ENCODE peak calls at places on chromosomes 12 and 14, in eight cellular contexts. R, O, G, X, L, H, V and J are unnamed samples.
A peak's percentile ranks its signal among the peaks of the same experiment; 100 is the strongest.

GRCh38 chr12:25926536-25926935 is 31.9 kb upstream of the RASSF8 start:
- DNase-seq in R (no peak), O (no peak), G (no peak), X (no peak), L (no peak), H (no peak), V (no peak), J (no peak)

GRCh38 chr14:100383727-100384158 is 60.6 kb downstream of the SLC25A47 start:
- DNase-seq in R (peak; percentile 90), O (peak; percentile 71), G (peak; percentile 84), X (peak; percentile 72), L (peak; percentile 53), H (no peak), V (peak; percentile 78), J (no peak)

GRCh38 chr12:48194780-48195179 is 8.3 kb downstream of the OR10AD1 start:
- DNase-seq in R (no peak), O (no peak), G (no peak), X (no peak), L (no peak), H (peak; percentile 28), V (no peak), J (no peak)

GRCh38 chr12:113348849-113349536 is 9.4 kb upstream of the PLBD2 start:
- DNase-seq in R (no peak), O (no peak), G (no peak), X (no peak), L (no peak), H (no peak), V (no peak), J (no peak)

GRCh38 chr12:22733756-22734155 is 108.8 kb downstream of the ETNK1 start:
- DNase-seq in R (no peak), O (no peak), G (no peak), X (no peak), L (no peak), H (peak; percentile 8), V (no peak), J (no peak)

GRCh38 chr14:51369814-51370213 is 129.8 kb downstream of the TMX1 start:
- DNase-seq in R (no peak), O (no peak), G (no peak), X (no peak), L (no peak), H (no peak), V (no peak), J (no peak)

GRCh38 chr14:68607081-68607851 is 185.6 kb downstream of the ZFP36L1 start:
- DNase-seq in R (no peak), O (peak; percentile 54), G (peak; percentile 86), X (no peak), L (no peak), H (no peak), V (peak; percentile 67), J (no peak)

GRCh38 chr12:55957106-55957859 is 8.6 kb downstream of the PMEL start:
- DNase-seq in R (no peak), O (no peak), G (no peak), X (no peak), L (no peak), H (no peak), V (peak; percentile 79), J (peak; percentile 44)

GRCh38 chr12:48940181-48940580 is 14.9 kb upstream of the FKBP11 start:
- DNase-seq in R (no peak), O (no peak), G (no peak), X (no peak), L (no peak), H (no peak), V (no peak), J (no peak)

GRCh38 chr12:107670999-107671643 is 14.5 kb upstream of the PWP1 start:
- DNase-seq in R (no peak), O (no peak), G (peak; percentile 26), X (no peak), L (no peak), H (no peak), V (peak; percentile 32), J (no peak)

GRCh38 chr14:92717571-92718042 is 30.8 kb downstream of the LGMN start:
- DNase-seq in R (no peak), O (no peak), G (no peak), X (no peak), L (no peak), H (peak; percentile 37), V (no peak), J (no peak)

GRCh38 chr12:95116773-95117172 is 43.4 kb upstream of the NR2C1 start:
- DNase-seq in R (no peak), O (no peak), G (peak; percentile 13), X (no peak), L (no peak), H (no peak), V (no peak), J (peak; percentile 99)

GRCh38 chr14:29814153-29815057 is 113.2 kb downstream of the PRKD1 start:
- DNase-seq in R (no peak), O (peak; percentile 78), G (no peak), X (no peak), L (peak; percentile 69), H (peak; percentile 57), V (no peak), J (no peak)

GRCh38 chr14:104965561-104966231 is 12.5 kb downstream of the AHNAK2 start:
- DNase-seq in R (peak; percentile 73), O (peak; percentile 21), G (no peak), X (peak; percentile 45), L (peak; percentile 7), H (no peak), V (no peak), J (no peak)

GRCh38 chr14:93728651-93729016 is 59.7 kb downstream of the PRIMA1 start:
- DNase-seq in R (no peak), O (no peak), G (no peak), X (no peak), L (no peak), H (no peak), V (no peak), J (no peak)
- H3K27me3 ChIP-seq in R (peaks cover 47% of the 10 kb centered on the region), O (no peaks in the 10 kb centered on the region), G (no peaks in the 10 kb centered on the region), X (no peaks in the 10 kb centered on the region), L (no peaks in the 10 kb centered on the region), H (peaks cover 2% of the 10 kb centered on the region), V (no peaks in the 10 kb centered on the region), J (no peaks in the 10 kb centered on the region)

DNA sequence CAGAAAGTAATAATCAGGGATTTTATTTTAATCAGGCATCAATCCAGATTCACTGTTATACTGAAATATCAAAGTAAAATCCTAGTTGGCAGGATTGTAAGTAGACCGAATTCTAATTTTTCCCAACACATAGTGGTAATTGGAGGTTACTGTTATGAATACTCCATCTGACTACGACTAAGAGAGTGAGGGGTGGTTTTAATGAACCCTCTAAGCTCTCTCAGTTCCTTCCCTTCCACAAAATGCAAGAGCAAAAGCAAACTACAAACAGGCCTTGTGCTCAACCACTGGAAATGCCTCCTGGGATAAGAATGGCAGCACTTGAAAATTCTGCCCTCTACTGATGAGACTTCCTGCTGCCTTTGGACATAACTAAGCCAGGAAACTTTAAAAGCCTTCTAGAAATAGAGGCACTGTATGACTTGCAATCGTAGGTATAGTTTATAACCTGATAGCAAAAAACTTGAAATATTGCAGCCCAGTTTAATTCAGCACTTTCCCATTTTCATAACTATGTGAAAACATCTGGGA is 184.8 kb downstream of the SLC16A7 start:
- DNase-seq in R (no peak), O (no peak), G (peak; percentile 21), X (no peak), L (no peak), H (peak; percentile 13), V (no peak), J (peak; percentile 3)
- TF ChIP-seq CTCF in R (no peak), O (no peak), G (peak; percentile 34), X (no peak), L (peak; percentile 30), H (peak; percentile 10), V (no peak), J (peak; percentile 62)

DNA sequence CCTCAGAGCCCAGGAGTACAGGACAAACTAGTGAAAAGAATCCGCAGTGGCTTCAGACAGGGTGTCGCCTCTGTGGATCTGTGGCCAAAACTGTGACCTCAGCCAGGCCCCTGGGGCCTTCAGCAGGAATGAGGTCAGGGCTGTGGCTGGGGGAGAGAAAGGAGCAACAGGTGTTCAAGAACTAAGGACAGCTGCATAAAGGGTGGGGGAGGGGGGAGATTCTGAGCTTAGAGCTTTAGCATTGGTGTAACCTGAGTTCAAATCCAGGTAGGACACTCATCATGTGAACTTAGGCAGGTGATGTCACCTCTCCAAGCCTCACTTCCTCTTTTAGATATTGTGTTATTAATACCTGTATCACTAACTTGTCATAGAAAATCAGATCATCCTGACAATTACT is 40.9 kb upstream of the CORO1C start:
- DNase-seq in R (peak; percentile 22), O (peak; percentile 64), G (no peak), X (peak; percentile 81), L (peak; percentile 29), H (no peak), V (no peak), J (no peak)
- H3K4me1 ChIP-seq in R (peaks cover 13% of the 10 kb centered on the region), O (peaks cover 39% of the 10 kb centered on the region), G (no peaks in the 10 kb centered on the region), X (peaks cover 31% of the 10 kb centered on the region), L (peaks cover 43% of the 10 kb centered on the region), H (peaks cover 7% of the 10 kb centered on the region), V (no peaks in the 10 kb centered on the region), J (peaks cover 8% of the 10 kb centered on the region)

DNA sequence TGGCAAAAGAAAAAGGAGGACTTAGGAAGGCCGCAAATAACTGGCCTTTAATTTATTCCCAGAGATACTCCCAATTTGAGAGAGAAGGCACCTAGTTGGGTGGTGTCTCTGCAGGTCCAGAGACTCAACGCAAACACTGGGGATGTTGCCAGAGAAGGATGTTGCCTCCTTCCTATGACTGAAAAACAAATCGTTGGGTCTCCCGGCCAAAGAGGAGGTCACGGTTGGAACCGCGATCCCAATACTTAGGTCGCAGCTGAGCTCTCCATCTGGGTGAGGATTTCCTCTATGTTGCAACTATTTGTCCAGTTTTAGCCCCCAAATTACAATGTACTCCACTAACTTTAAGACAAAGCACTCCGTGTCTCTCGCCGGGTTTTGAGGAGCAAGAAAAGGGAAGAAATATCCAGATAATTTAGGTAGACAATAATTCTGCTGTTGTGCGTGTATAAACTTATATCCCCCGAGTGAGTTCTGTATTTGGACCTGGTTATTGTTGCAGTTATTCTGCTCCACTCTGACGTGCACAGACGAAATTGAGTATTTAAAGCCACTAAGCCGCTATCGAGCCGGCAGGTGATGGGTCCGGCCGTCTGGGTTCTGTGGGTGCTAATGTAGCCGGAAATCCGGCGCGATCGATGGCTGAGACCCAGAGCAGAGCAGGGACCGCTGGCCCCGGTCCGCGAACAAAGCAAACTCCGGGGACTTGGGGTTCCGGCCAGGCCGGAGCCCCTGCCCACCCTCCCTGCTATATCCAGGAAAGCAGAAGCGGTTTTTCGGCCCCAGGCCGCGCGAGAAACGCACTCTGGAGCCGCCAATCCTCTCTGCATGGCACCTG is 5.7 kb downstream of the HOXC12 start:
- DNase-seq in R (peak; percentile 39), O (no peak), G (no peak), X (peak; percentile 39), L (no peak), H (no peak), V (no peak), J (no peak)
- H3K27me3 ChIP-seq in R (peaks cover 100% of the 10 kb centered on the region), O (peaks cover 97% of the 10 kb centered on the region), G (peaks cover 100% of the 10 kb centered on the region), X (no peaks in the 10 kb centered on the region), L (peaks cover 100% of the 10 kb centered on the region), H (peaks cover 93% of the 10 kb centered on the region), V (peaks cover 97% of the 10 kb centered on the region), J (peaks cover 11% of the 10 kb centered on the region)

GRCh38 chr12:69630191-69630590 is 19.5 kb upstream of the LRRC10 start:
- DNase-seq in R (no peak), O (no peak), G (no peak), X (no peak), L (no peak), H (no peak), V (no peak), J (no peak)
- TF ChIP-seq CTCF in R (no peak), O (no peak), G (no peak), X (peak; percentile 16), L (no peak), H (no peak), V (no peak), J (peak; percentile 57)

GRCh38 chr14:54669759-54670630 is 103.1 kb downstream of the SAMD4A start:
- DNase-seq in R (no peak), O (no peak), G (peak; percentile 58), X (peak; percentile 60), L (no peak), H (peak; percentile 82), V (no peak), J (peak; percentile 78)
- H3K4me1 ChIP-seq in R (no peaks in the 10 kb centered on the region), O (peaks cover 74% of the 10 kb centered on the region), G (peaks cover 17% of the 10 kb centered on the region), X (peaks cover 70% of the 10 kb centered on the region), L (peaks cover 92% of the 10 kb centered on the region), H (peaks cover 35% of the 10 kb centered on the region), V (no peaks in the 10 kb centered on the region), J (peaks cover 35% of the 10 kb centered on the region)